ENCODE peak calls at places on chromosomes 5 and 9, in seven cellular contexts. O is mesendoderm, U is H1, T is IMR-90, Q is neuronal stem cell, V is H9, H is trophoblast cell. I is an unnamed sample.

GRCh38 chr5:168776023-168776422 is 196.9 kb upstream of the PANK3 start:
- DNase-seq in O (no peak), U (no peak), T (no peak), Q (no peak), V (no peak), H (peak; percentile 10), I (no peak)

GRCh38 chr5:149765932-149766331 is 35.8 kb downstream of the PPARGC1B start:
- DNase-seq in O (peak; percentile 44), U (no peak), T (no peak), Q (no peak), V (no peak), H (peak; percentile 32), I (no peak)

GRCh38 chr5:14211818-14212799 is 69.0 kb downstream of the TRIO start:
- DNase-seq in O (no peak), U (no peak), T (no peak), Q (no peak), V (no peak), H (no peak), I (no peak)

GRCh38 chr5:17720070-17720469 is 85.8 kb downstream of the TAF11L14 start:
- DNase-seq in O (no peak), U (no peak), T (no peak), Q (no peak), V (no peak), H (no peak), I (no peak)

GRCh38 chr9:119360237-119360636 is 9.0 kb downstream of the BRINP1 start:
- DNase-seq in O (peak; percentile 63), U (no peak), T (no peak), Q (no peak), V (no peak), H (peak; percentile 13), I (no peak)

GRCh38 chr5:157366741-157367684 is 93.0 kb upstream of the NIPAL4 start:
- DNase-seq in O (peak; percentile 85), U (no peak), T (peak; percentile 84), Q (no peak), V (peak; percentile 39), H (no peak), I (peak; percentile 85)

GRCh38 chr9:113538131-113538530 is 74.6 kb downstream of the RGS3 start:
- DNase-seq in O (no peak), U (no peak), T (no peak), Q (no peak), V (no peak), H (no peak), I (no peak)

GRCh38 chr5:89073045-89073444 is 190.1 kb upstream of the MEF2C start:
- DNase-seq in O (no peak), U (no peak), T (no peak), Q (no peak), V (no peak), H (no peak), I (no peak)

GRCh38 chr5:5348135-5348534 is 74.3 kb upstream of the ICE1 start:
- DNase-seq in O (peak; percentile 22), U (no peak), T (no peak), Q (no peak), V (peak; percentile 45), H (no peak), I (no peak)

GRCh38 chr5:113082547-113082905 is 105.9 kb downstream of the DCP2 start:
- DNase-seq in O (no peak), U (no peak), T (no peak), Q (no peak), V (no peak), H (peak; percentile 58), I (no peak)

GRCh38 chr9:27437652-27438373 is 86.3 kb upstream of the IFNK start:
- DNase-seq in O (no peak), U (no peak), T (no peak), Q (no peak), V (no peak), H (no peak), I (no peak)

GRCh38 chr9:89593776-89594427 is 10.9 kb upstream of the GADD45G start:
- DNase-seq in O (peak; percentile 85), U (no peak), T (peak; percentile 7), Q (peak; percentile 47), V (peak; percentile 86), H (peak; percentile 91), I (peak; percentile 44)

GRCh38 chr9:135526089-135526729 is 5.0 kb downstream of the LCN1 start:
- DNase-seq in O (no peak), U (no peak), T (no peak), Q (no peak), V (peak; percentile 15), H (no peak), I (no peak)
- H3K9ac ChIP-seq in O (no peak overlapping the region), U (no peak overlapping the region), T (no peak overlapping the region), Q (no peak overlapping the region), V (no peak overlapping the region), H (no peak overlapping the region), I (no peak overlapping the region)

GRCh38 chr9:106450549-106450948 is 412.4 kb upstream of the ZNF462 start:
- DNase-seq in O (no peak), U (no peak), T (no peak), Q (no peak), V (no peak), H (no peak), I (peak; percentile 27)

GRCh38 chr9:106449528-106449927 is 413.4 kb upstream of the ZNF462 start:
- DNase-seq in O (no peak), U (no peak), T (no peak), Q (no peak), V (no peak), H (no peak), I (peak; percentile 50)

GRCh38 chr9:106456581-106456980 is 406.4 kb upstream of the ZNF462 start:
- DNase-seq in O (no peak), U (no peak), T (no peak), Q (no peak), V (no peak), H (no peak), I (no peak)

DNA sequence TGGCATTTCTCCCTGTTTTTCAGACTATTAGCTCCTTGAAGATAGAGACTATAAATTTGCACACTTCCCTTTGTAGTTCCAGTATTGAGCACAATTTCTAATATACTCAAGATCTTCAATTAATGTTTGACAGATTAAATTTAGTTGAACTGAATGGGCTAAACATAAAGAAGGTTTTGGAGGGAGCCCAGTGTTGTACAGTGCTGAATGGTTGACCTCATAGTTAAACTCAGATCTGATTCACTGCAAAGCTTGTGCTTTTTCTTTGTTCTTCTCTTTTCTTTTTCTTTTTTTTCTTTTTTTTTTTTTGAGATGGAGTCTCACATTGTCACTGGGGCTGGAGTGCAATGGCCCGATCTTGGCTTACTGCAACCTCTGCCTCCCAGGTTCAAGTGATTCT is 411.7 kb upstream of the ZNF462 start:
- DNase-seq in O (no peak), U (no peak), T (no peak), Q (no peak), V (no peak), H (no peak), I (no peak)
- H3K4ac ChIP-seq in O (no peak overlapping the region), U (no peak overlapping the region), T (no peak overlapping the region), Q (no peak overlapping the region), V (no peak overlapping the region), H (no peak overlapping the region), I (no peak overlapping the region)

GRCh38 chr9:94178927-94179326 is 80.2 kb upstream of the ZNF169 start:
- DNase-seq in O (no peak), U (no peak), T (no peak), Q (no peak), V (no peak), H (no peak), I (no peak)
- H3K4me1 ChIP-seq in O (peaks cover 12% of the 10 kb centered on the region), U (no peaks in the 10 kb centered on the region), T (peaks cover 10% of the 10 kb centered on the region), Q (no peaks in the 10 kb centered on the region), V (no peaks in the 10 kb centered on the region), H (peaks cover 3% of the 10 kb centered on the region), I (no peaks in the 10 kb centered on the region)

GRCh38 chr9:33731625-33732024 is 63.7 kb upstream of the PRSS3 start:
- DNase-seq in O (no peak), U (no peak), T (no peak), Q (no peak), V (no peak), H (no peak), I (no peak)

GRCh38 chr9:33731142-33731541 is 64.2 kb upstream of the PRSS3 start:
- DNase-seq in O (no peak), U (no peak), T (no peak), Q (no peak), V (no peak), H (no peak), I (no peak)

GRCh38 chr9:33737811-33738606 is 57.4 kb upstream of the PRSS3 start:
- DNase-seq in O (peak; percentile 81), U (no peak), T (peak; percentile 62), Q (peak; percentile 12), V (peak; percentile 83), H (peak; percentile 65), I (peak; percentile 63)

GRCh38 chr9:33739407-33739806 is 56.0 kb upstream of the PRSS3 start:
- DNase-seq in O (no peak), U (no peak), T (no peak), Q (no peak), V (no peak), H (no peak), I (no peak)

GRCh38 chr9:33734911-33735310 is 60.5 kb upstream of the PRSS3 start:
- DNase-seq in O (no peak), U (no peak), T (no peak), Q (no peak), V (no peak), H (no peak), I (no peak)
- H3K9ac ChIP-seq in O (no peak overlapping the region), U (no peak overlapping the region), T (no peak overlapping the region), Q (peak overlapping the region; percentile 70), V (no peak overlapping the region), H (no peak overlapping the region), I (no peak overlapping the region)

GRCh38 chr9:133734600-133735414 is 3.3 kb downstream of the SARDH start:
- DNase-seq in O (no peak), U (no peak), T (no peak), Q (no peak), V (peak; percentile 64), H (no peak), I (no peak)
- H3K4ac ChIP-seq in O (no peak overlapping the region), U (peak overlapping the region; percentile 36), T (no peak overlapping the region), Q (peak overlapping the region; percentile 39), V (no peak overlapping the region), H (no peak overlapping the region), I (no peak overlapping the region)